ENCODE peak calls at places on chromosomes 12 and 14, in four cellular contexts. D is DMS 273 treated with DMSO at 0.1 percent for 48 hours, W is anterior cingulate cortex, C is AG08396. Q is an unnamed sample.

GRCh38 chr12:95117178-95117599 is 43.8 kb upstream of the NR2C1 start:
- DNase-seq in W (peak), C (peak), D (peak), Q (peak)

GRCh38 chr14:68853749-68854148 is 60.9 kb upstream of the ZFP36L1 start:
- DNase-seq in D (no peak), W (no peak), C (no peak), Q (no peak)

GRCh38 chr12:2819810-2820209 is 7.3 kb downstream of the ITFG2 start:
- DNase-seq in C (no peak), W (no peak), D (no peak), Q (no peak)

GRCh38 chr12:6769003-6769389 is 2.8 kb downstream of the PTMS start:
- DNase-seq in C (peak), D (peak), W (no peak), Q (peak)

GRCh38 chr12:3249081-3249800 is 172.1 kb downstream of the TSPAN9 start:
- DNase-seq in C (no peak), D (no peak), W (no peak), Q (no peak)

GRCh38 chr12:128387811-128388422 is 120.9 kb downstream of the TMEM132C start:
- DNase-seq in D (no peak), W (peak), C (no peak), Q (peak)

GRCh38 chr14:89625988-89626806 is 209.2 kb upstream of the FOXN3 start:
- DNase-seq in D (no peak), C (no peak), W (no peak), Q (no peak)

GRCh38 chr14:22533739-22534359 is 55.2 kb downstream of the DAD1 start:
- DNase-seq in W (no peak), C (no peak), D (no peak), Q (no peak)

GRCh38 chr14:69804902-69805301 is 7.9 kb upstream of the SLC10A1 start:
- DNase-seq in C (no peak), D (no peak), W (no peak), Q (no peak)

GRCh38 chr14:90510208-90510607 is 113.4 kb downstream of the CALM1 start:
- DNase-seq in W (no peak), C (no peak), D (no peak), Q (no peak)

GRCh38 chr14:73188501-73188903 is 48.8 kb upstream of the PAPLN start:
- DNase-seq in C (peak), D (no peak), W (no peak), Q (no peak)

GRCh38 chr12:25126086-25126485 is 68.9 kb downstream of the DNAI7 start:
- DNase-seq in D (no peak), C (no peak), W (no peak), Q (no peak)

GRCh38 chr12:63353559-63353958 is 202.6 kb upstream of the AVPR1A start:
- DNase-seq in D (no peak), W (no peak), C (no peak), Q (no peak)

Q was measured in testis.